ENCODE peak calls at places on chromosomes 3 and 15, in eight cellular contexts. N is lung; Z is CD4-positive, alpha-beta T cell; T is suprapubic skin; M is upper lobe of right lung; X is mammary epithelial cell; D is ovary; W is mesothelial cell of epicardium. F is an unnamed sample.

GRCh38 chr15:70538278-70538677 is 225.1 kb downstream of the UACA start:
- DNase-seq in Z (no peak), M (no peak), N (no peak), T (no peak), D (no peak), X (no peak), W (no peak), F (no peak)

GRCh38 chr15:71716990-71717389 is 93.4 kb upstream of the NR2E3 start:
- DNase-seq in W (no peak), X (peak), Z (no peak), T (no peak), D (no peak), M (no peak), N (no peak), F (no peak)

GRCh38 chr15:58329781-58330467 is 101.9 kb upstream of the LIPC start:
- DNase-seq in Z (no peak), D (no peak), N (no peak), W (no peak), M (no peak), X (no peak), T (no peak), F (no peak)

GRCh38 chr15:52290329-52290728 is 5.3 kb downstream of the MYO5C start:
- DNase-seq in W (no peak), Z (no peak), X (no peak), D (no peak), T (no peak), N (no peak), M (no peak), F (no peak)

GRCh38 chr15:90873998-90874605 is 5.7 kb downstream of the FURIN start:
- DNase-seq in T (no peak), X (no peak), N (peak), Z (no peak), W (no peak), D (no peak), M (peak), F (no peak)

GRCh38 chr3:126752303-126753190 is 48.5 kb downstream of the CHCHD6 start:
- DNase-seq in Z (peak), N (peak), M (peak), D (peak), T (peak), W (peak), X (peak), F (peak)

GRCh38 chr3:12954891-12955650 is 113.7 kb upstream of the RPL32 start:
- DNase-seq in T (peak), M (peak), Z (no peak), W (no peak), X (peak), D (peak), N (peak), F (no peak)

GRCh38 chr3:133988631-133989161 is 41.0 kb downstream of the SLCO2A1 start:
- DNase-seq in T (no peak), X (peak), N (no peak), D (no peak), W (no peak), M (no peak), Z (no peak), F (no peak)

GRCh38 chr3:94036909-94037507 is 8.6 kb upstream of the STX19 start:
- DNase-seq in Z (no peak), N (no peak), D (no peak), X (peak), T (no peak), M (no peak), W (no peak), F (no peak)

GRCh38 chr15:82530606-82531379 is 9.5 kb downstream of the RPS17 start:
- DNase-seq in Z (peak), X (peak), D (peak), W (peak), M (peak), T (no peak), N (peak), F (peak)

DNA sequence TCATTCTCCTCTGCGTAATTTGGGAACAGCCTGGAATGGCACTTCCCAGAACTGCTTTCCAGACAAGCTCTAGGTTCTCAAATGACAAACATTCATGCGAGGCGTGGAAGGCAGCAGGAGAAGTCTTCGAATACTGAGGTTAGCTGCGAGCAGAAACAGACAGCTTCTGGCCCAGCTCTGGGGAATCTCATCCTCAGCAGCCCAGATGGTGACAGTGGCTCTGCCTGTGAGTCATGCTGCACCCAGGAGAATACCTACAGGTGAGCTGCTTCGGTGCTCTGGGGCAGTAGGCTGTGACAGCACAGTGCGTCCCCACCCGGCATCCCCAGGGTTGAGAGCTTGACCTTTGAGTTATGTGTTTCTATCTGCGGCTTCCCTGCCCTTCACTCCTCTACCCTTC is 258.6 kb downstream of the KLF13 start:
- DNase-seq in M (no peak), T (no peak), D (no peak), N (no peak), Z (no peak), X (no peak), W (no peak), F (no peak)
- TF ChIP-seq CTCF in M (no peak), T (no peak), D (no peak), N (no peak), Z (no peak), X (no peak), W (no peak), F (no peak)

GRCh38 chr3:156761713-156762575 is 64.2 kb upstream of the LEKR1 start:
- DNase-seq in Z (no peak), X (no peak), W (no peak), N (no peak), M (no peak), T (no peak), D (no peak), F (no peak)
- TF ChIP-seq CTCF in Z (no peak), X (peak), W (no peak), N (no peak), M (no peak), T (no peak), D (no peak), F (no peak)

DNA sequence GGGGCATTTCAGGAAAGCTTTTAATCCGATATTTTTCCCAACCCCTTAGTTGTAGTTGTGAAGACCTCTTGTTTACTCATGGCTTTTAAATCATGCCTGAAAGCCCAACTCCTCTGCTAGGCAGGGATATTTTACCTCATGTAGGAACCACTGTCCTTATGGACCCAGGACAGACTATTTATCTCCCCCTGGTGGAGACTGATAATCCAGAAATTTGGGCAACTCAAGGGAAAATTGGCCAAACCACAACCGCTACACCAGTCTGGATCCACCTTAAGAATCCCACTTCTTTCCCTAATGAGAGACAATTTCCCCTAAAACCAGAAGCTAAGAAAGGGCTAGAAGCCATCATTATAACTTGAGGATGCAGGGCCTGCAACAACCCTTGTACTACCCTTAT is 248.1 kb upstream of the STAC start:
- DNase-seq in D (no peak), X (no peak), M (no peak), T (no peak), N (no peak), W (no peak), Z (no peak), F (no peak)
- TF ChIP-seq CTCF in D (no peak), X (peak), M (no peak), T (no peak), N (no peak), W (peak), Z (no peak), F (no peak)

GRCh38 chr3:43584043-43584826 is 37.6 kb downstream of the ANO10 start:
- DNase-seq in M (no peak), T (no peak), W (no peak), Z (no peak), X (peak), D (no peak), N (no peak), F (no peak)

GRCh38 chr3:43581343-43581742 is 40.5 kb downstream of the ANO10 start:
- DNase-seq in D (no peak), M (no peak), T (no peak), Z (no peak), N (no peak), W (no peak), X (peak), F (no peak)

GRCh38 chr3:43582876-43583275 is 38.9 kb downstream of the ANO10 start:
- DNase-seq in D (no peak), M (no peak), W (no peak), X (no peak), N (no peak), Z (no peak), T (no peak), F (no peak)

GRCh38 chr3:43580181-43580580 is 41.6 kb downstream of the ANO10 start:
- DNase-seq in T (no peak), N (no peak), X (peak), Z (no peak), M (no peak), D (no peak), W (no peak), F (no peak)

DNA sequence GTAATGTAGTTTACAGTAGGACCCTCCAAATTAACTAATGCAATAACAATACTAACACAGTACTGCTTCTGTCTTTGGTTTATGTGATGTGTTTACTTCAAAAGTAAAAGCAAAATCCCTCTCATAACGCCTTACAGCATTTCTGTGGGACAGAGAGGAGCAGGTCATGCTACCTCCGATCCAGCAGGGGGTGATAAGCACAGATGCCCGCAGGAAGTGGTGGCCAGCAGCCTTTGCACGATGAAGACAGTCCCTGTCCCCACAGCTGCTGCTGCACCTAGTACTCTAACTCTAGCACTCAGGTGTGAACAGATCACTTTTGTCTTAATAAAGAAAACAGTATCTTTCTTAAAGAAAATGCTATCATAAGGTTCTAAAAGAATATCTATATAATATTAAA is 38.3 kb downstream of the ANO10 start:
- DNase-seq in T (no peak), D (no peak), W (no peak), Z (no peak), X (no peak), M (no peak), N (no peak), F (no peak)
- TF ChIP-seq CTCF in T (no peak), D (no peak), W (no peak), Z (no peak), X (no peak), M (no peak), N (no peak), F (no peak)

GRCh38 chr15:91908401-91908800 is 54.9 kb downstream of the SLCO3A1 start:
- DNase-seq in D (no peak), Z (no peak), W (no peak), T (no peak), N (no peak), X (peak), M (no peak), F (no peak)

GRCh38 chr15:91909574-91909973 is 56.1 kb downstream of the SLCO3A1 start:
- DNase-seq in Z (no peak), M (no peak), D (no peak), N (no peak), W (no peak), T (no peak), X (no peak), F (no peak)

GRCh38 chr15:91909111-91909510 is 55.6 kb downstream of the SLCO3A1 start:
- DNase-seq in T (no peak), Z (no peak), D (no peak), N (no peak), M (no peak), W (no peak), X (no peak), F (no peak)

GRCh38 chr15:91912336-91912735 is 58.8 kb downstream of the SLCO3A1 start:
- DNase-seq in N (no peak), M (no peak), D (no peak), X (no peak), Z (no peak), W (no peak), T (no peak), F (no peak)

GRCh38 chr15:91911878-91912277 is 58.4 kb downstream of the SLCO3A1 start:
- DNase-seq in W (no peak), M (no peak), X (no peak), D (no peak), N (no peak), T (no peak), Z (no peak), F (no peak)
- TF ChIP-seq CTCF in W (no peak), M (no peak), X (no peak), D (no peak), N (no peak), T (no peak), Z (no peak), F (no peak)

DNA sequence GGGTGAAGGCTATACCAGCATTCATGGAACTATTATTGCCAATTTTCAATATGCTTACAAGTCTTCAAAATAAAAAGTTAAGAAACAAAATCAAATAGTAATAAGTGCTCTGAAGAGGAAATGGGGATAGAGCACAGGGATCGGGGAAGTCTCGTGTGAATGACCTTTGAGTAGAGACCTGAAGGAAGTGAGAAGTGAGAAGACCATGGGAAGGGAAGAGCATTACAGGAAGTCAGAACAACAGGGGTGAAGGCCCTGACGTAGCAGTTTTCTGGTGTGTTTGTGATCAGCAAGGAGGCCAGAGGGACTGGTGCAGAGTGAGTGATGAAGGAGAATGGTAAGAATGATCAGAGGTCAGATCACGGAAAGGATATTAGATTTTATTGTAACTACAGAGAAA is 48.1 kb downstream of the STAC start:
- DNase-seq in N (no peak), M (no peak), W (no peak), Z (no peak), D (no peak), T (no peak), X (no peak), F (no peak)
- TF ChIP-seq CTCF in N (no peak), M (no peak), W (no peak), Z (no peak), D (no peak), T (no peak), X (no peak), F (no peak)

DNA sequence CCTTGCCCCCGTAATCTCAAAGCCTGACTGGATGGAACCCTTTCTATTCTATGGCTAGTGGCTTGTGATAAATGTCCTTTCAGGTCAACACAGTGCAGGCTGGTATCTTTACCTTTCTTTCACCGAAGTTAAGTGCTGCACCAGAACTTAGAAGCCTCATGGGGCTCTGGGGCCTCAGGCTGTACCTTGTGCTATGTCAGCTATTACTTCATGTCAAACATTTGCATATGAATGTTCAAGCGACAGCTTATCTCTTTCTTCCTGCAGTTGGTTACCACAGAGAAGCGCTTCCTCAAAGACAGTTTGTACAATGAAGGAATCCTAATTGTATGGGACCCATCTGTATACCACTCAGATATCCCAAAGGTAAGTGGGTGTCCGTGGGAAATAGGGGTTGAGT is 66.7 kb downstream of the RPL39L start:
- DNase-seq in W (no peak), T (no peak), N (no peak), X (no peak), D (no peak), Z (no peak), M (no peak), F (no peak)
- TF ChIP-seq CTCF in W (no peak), T (no peak), N (no peak), X (no peak), D (no peak), Z (no peak), M (no peak), F (no peak)

F was measured in natural killer cell.